ENCODE peak calls at places on chromosomes 7 and 10, in seven cellular contexts. One of them, this sample, is unnamed.

GRCh38 chr7:32164341-32164996 is 94.3 kb upstream of the PDE1C start:
- DNase-seq in CD8-positive, alpha-beta T cell: no peak
- DNase-seq in HEK293T: peak
- DNase-seq in occipital lobe: no peak
- DNase-seq in neural crest cell: no peak
- DNase-seq in brain microvascular endothelial cell: peak
- DNase-seq in LHCN-M2: peak
- DNase-seq in this sample: no peak

GRCh38 chr7:128740996-128741395 is 1.8 kb downstream of the CALU start:
- DNase-seq in CD8-positive, alpha-beta T cell: no peak
- DNase-seq in neural crest cell: no peak
- DNase-seq in HEK293T: no peak
- DNase-seq in occipital lobe: no peak
- DNase-seq in brain microvascular endothelial cell: no peak
- DNase-seq in LHCN-M2: peak
- DNase-seq in this sample: no peak

GRCh38 chr10:49164587-49165188 is 23.5 kb downstream of the TMEM273 start:
- DNase-seq in CD8-positive, alpha-beta T cell: no peak
- DNase-seq in occipital lobe: no peak
- DNase-seq in brain microvascular endothelial cell: peak
- DNase-seq in neural crest cell: peak
- DNase-seq in LHCN-M2: no peak
- DNase-seq in HEK293T: peak
- DNase-seq in this sample: peak

GRCh38 chr10:71790749-71791440 is 17.6 kb upstream of the VSIR start:
- DNase-seq in CD8-positive, alpha-beta T cell: no peak
- DNase-seq in HEK293T: no peak
- DNase-seq in neural crest cell: no peak
- DNase-seq in LHCN-M2: no peak
- DNase-seq in occipital lobe: no peak
- DNase-seq in brain microvascular endothelial cell: no peak
- DNase-seq in this sample: no peak

GRCh38 chr7:131107343-131108211 is 220.1 kb upstream of the MKLN1 start:
- DNase-seq in occipital lobe: peak
- DNase-seq in neural crest cell: peak
- DNase-seq in HEK293T: peak
- DNase-seq in LHCN-M2: peak
- DNase-seq in brain microvascular endothelial cell: peak
- DNase-seq in CD8-positive, alpha-beta T cell: peak
- DNase-seq in this sample: peak

GRCh38 chr10:123891147-123892011 is at the start of gene CPXM2:
- DNase-seq in CD8-positive, alpha-beta T cell: no peak
- DNase-seq in occipital lobe: no peak
- DNase-seq in neural crest cell: no peak
- DNase-seq in LHCN-M2: no peak
- DNase-seq in brain microvascular endothelial cell: no peak
- DNase-seq in HEK293T: no peak
- DNase-seq in this sample: no peak

GRCh38 chr7:150308575-150308974 is 14.6 kb upstream of the LRRC61 start:
- DNase-seq in neural crest cell: no peak
- DNase-seq in brain microvascular endothelial cell: no peak
- DNase-seq in LHCN-M2: no peak
- DNase-seq in occipital lobe: no peak
- DNase-seq in HEK293T: no peak
- DNase-seq in CD8-positive, alpha-beta T cell: no peak
- DNase-seq in this sample: no peak

GRCh38 chr10:124495176-124495575 is 33.6 kb downstream of the LHPP start:
- DNase-seq in LHCN-M2: no peak
- DNase-seq in CD8-positive, alpha-beta T cell: no peak
- DNase-seq in occipital lobe: no peak
- DNase-seq in brain microvascular endothelial cell: no peak
- DNase-seq in neural crest cell: no peak
- DNase-seq in HEK293T: no peak
- DNase-seq in this sample: no peak

GRCh38 chr10:10716972-10717371 is 300.7 kb upstream of the CELF2 start:
- DNase-seq in CD8-positive, alpha-beta T cell: no peak
- DNase-seq in occipital lobe: no peak
- DNase-seq in neural crest cell: no peak
- DNase-seq in brain microvascular endothelial cell: no peak
- DNase-seq in HEK293T: no peak
- DNase-seq in LHCN-M2: no peak
- DNase-seq in this sample: no peak

GRCh38 chr7:130293521-130293920 is 560 bp downstream of the CPA4 start:
- DNase-seq in HEK293T: no peak
- DNase-seq in occipital lobe: no peak
- DNase-seq in CD8-positive, alpha-beta T cell: no peak
- DNase-seq in LHCN-M2: peak
- DNase-seq in brain microvascular endothelial cell: no peak
- DNase-seq in neural crest cell: no peak
- DNase-seq in this sample: no peak

GRCh38 chr10:11145498-11145855 is 127.8 kb downstream of the CELF2 start:
- DNase-seq in brain microvascular endothelial cell: no peak
- DNase-seq in neural crest cell: no peak
- DNase-seq in LHCN-M2: no peak
- DNase-seq in occipital lobe: no peak
- DNase-seq in CD8-positive, alpha-beta T cell: peak
- DNase-seq in HEK293T: no peak
- DNase-seq in this sample: no peak

GRCh38 chr7:45143616-45144015 is 14.0 kb upstream of the RAMP3 start:
- DNase-seq in occipital lobe: no peak
- DNase-seq in brain microvascular endothelial cell: peak
- DNase-seq in neural crest cell: no peak
- DNase-seq in LHCN-M2: peak
- DNase-seq in CD8-positive, alpha-beta T cell: no peak
- DNase-seq in HEK293T: no peak
- DNase-seq in this sample: no peak

GRCh38 chr10:122113161-122113944 is 124.4 kb downstream of the TACC2 start:
- DNase-seq in CD8-positive, alpha-beta T cell: no peak
- DNase-seq in neural crest cell: peak
- DNase-seq in brain microvascular endothelial cell: peak
- DNase-seq in LHCN-M2: peak
- DNase-seq in occipital lobe: no peak
- DNase-seq in HEK293T: peak
- DNase-seq in this sample: peak

GRCh38 chr10:52759154-52759553 is 13.4 kb downstream of the MBL2 start:
- DNase-seq in neural crest cell: no peak
- DNase-seq in LHCN-M2: no peak
- DNase-seq in HEK293T: no peak
- DNase-seq in brain microvascular endothelial cell: no peak
- DNase-seq in CD8-positive, alpha-beta T cell: no peak
- DNase-seq in occipital lobe: no peak
- DNase-seq in this sample: no peak